ENCODE peak calls at places on chromosomes 7 and 10, in five cellular contexts. Y, C, G, E and A are unnamed samples.

GRCh38 chr7:33700001-33700899 is 205.1 kb upstream of the BMPER start:
- DNase-seq in Y (no peak), C (no peak), G (no peak), E (no peak), A (no peak)

GRCh38 chr10:115989621-115990020 is 283.4 kb downstream of the GFRA1 start:
- DNase-seq in Y (no peak), C (peak; percentile 25), G (no peak), E (no peak), A (no peak)

GRCh38 chr10:132300582-132300981 is 7.2 kb downstream of the STK32C start:
- DNase-seq in Y (no peak), C (no peak), G (peak; percentile 10), E (no peak), A (peak; percentile 38)

GRCh38 chr10:62047960-62048383 is 146.5 kb downstream of the ARID5B start:
- DNase-seq in Y (no peak), C (no peak), G (no peak), E (no peak), A (no peak)

GRCh38 chr7:44735403-44736165 is 13.1 kb upstream of the ZMIZ2 start:
- DNase-seq in Y (no peak), C (peak; percentile 85), G (no peak), E (no peak), A (no peak)

GRCh38 chr7:73577627-73578341 is 595 bp downstream of the TBL2 start:
- DNase-seq in Y (no peak), C (no peak), G (no peak), E (peak; percentile 43), A (peak; percentile 38)

GRCh38 chr7:44044315-44045225 is at the start of gene DBNL:
- DNase-seq in Y (peak; percentile 97), C (no peak), G (peak; percentile 95), E (peak; percentile 98), A (peak; percentile 99)

GRCh38 chr10:98138031-98138430 is 3.6 kb downstream of the R3HCC1L start:
- DNase-seq in Y (no peak), C (no peak), G (no peak), E (no peak), A (no peak)

GRCh38 chr7:40530292-40530691 is 395.5 kb downstream of the SUGCT start:
- DNase-seq in Y (no peak), C (no peak), G (no peak), E (no peak), A (no peak)

GRCh38 chr7:75993689-75994387 is 557 bp downstream of the TMEM120A start:
- DNase-seq in Y (peak; percentile 78), C (no peak), G (peak; percentile 81), E (peak; percentile 65), A (peak; percentile 94)

GRCh38 chr10:73159038-73159648 is 8.7 kb downstream of the ECD start:
- DNase-seq in Y (no peak), C (no peak), G (peak; percentile 65), E (no peak), A (peak; percentile 63)

GRCh38 chr7:7581531-7582179 is 15.0 kb downstream of the MIOS start:
- DNase-seq in Y (no peak), C (no peak), G (no peak), E (no peak), A (no peak)

GRCh38 chr10:12513003-12513365 is 163.6 kb downstream of the CAMK1D start:
- DNase-seq in Y (no peak), C (no peak), G (no peak), E (no peak), A (no peak)

GRCh38 chr10:101263146-101263837 is 34.0 kb upstream of the LBX1 start:
- DNase-seq in Y (no peak), C (no peak), G (no peak), E (no peak), A (no peak)

GRCh38 chr10:88946200-88946599 is 6.4 kb downstream of the ACTA2 start:
- DNase-seq in Y (no peak), C (no peak), G (no peak), E (no peak), A (no peak)

GRCh38 chr7:153087498-153087897 is 327.9 kb downstream of the ACTR3B start:
- DNase-seq in Y (no peak), C (no peak), G (no peak), E (no peak), A (no peak)

GRCh38 chr10:70320751-70321150 is 36.9 kb upstream of the NPFFR1 start:
- DNase-seq in Y (no peak), C (no peak), G (no peak), E (no peak), A (no peak)

GRCh38 chr10:74008212-74008731 is 10.4 kb downstream of the VCL start:
- DNase-seq in Y (no peak), C (no peak), G (no peak), E (no peak), A (no peak)

GRCh38 chr7:128671992-128672391 is at the start of gene GARIN1A:
- DNase-seq in Y (no peak), C (no peak), G (no peak), E (no peak), A (no peak)

GRCh38 chr7:1670894-1671875 is 1.1 kb downstream of the ELFN1 start:
- DNase-seq in Y (no peak), C (no peak), G (no peak), E (peak; percentile 34), A (peak; percentile 43)

GRCh38 chr7:103987455-103987854 is 2.0 kb downstream of the RELN start:
- DNase-seq in Y (no peak), C (no peak), G (no peak), E (no peak), A (no peak)

GRCh38 chr7:116434820-116435341 is 64.7 kb upstream of the CAV2 start:
- DNase-seq in Y (no peak), C (peak; percentile 59), G (no peak), E (no peak), A (no peak)

GRCh38 chr7:73426016-73426415 is 7.6 kb upstream of the FZD9 start:
- DNase-seq in Y (no peak), C (no peak), G (no peak), E (no peak), A (no peak)

GRCh38 chr7:47441796-47442744 is 139.8 kb downstream of the TNS3 start:
- DNase-seq in Y (no peak), C (no peak), G (no peak), E (no peak), A (no peak)

GRCh38 chr7:66697451-66698438 is 42.8 kb upstream of the RABGEF1 start:
- DNase-seq in Y (peak; percentile 35), C (no peak), G (peak; percentile 55), E (no peak), A (peak; percentile 86)

GRCh38 chr7:111756687-111757178 is 194.4 kb upstream of the IMMP2L start:
- DNase-seq in Y (peak; percentile 73), C (no peak), G (peak; percentile 63), E (peak; percentile 59), A (peak; percentile 80)

GRCh38 chr7:151459726-151460473 is 20.0 kb upstream of the CRYGN start:
- DNase-seq in Y (peak; percentile 77), C (no peak), G (peak; percentile 90), E (peak; percentile 72), A (peak; percentile 93)

GRCh38 chr10:14386202-14386593 is 55.5 kb upstream of the FRMD4A start:
- DNase-seq in Y (no peak), C (peak; percentile 73), G (no peak), E (no peak), A (peak; percentile 79)

GRCh38 chr10:100089241-100089640 is 7.6 kb upstream of the CPN1 start:
- DNase-seq in Y (no peak), C (no peak), G (no peak), E (no peak), A (no peak)

GRCh38 chr10:92880233-92880861 is 32.0 kb downstream of the EXOC6 start:
- DNase-seq in Y (no peak), C (no peak), G (no peak), E (no peak), A (no peak)

GRCh38 chr7:83837683-83838082 is 188.7 kb upstream of the SEMA3E start:
- DNase-seq in Y (no peak), C (no peak), G (no peak), E (no peak), A (no peak)

GRCh38 chr7:13161125-13161524 is 473.7 kb downstream of the ARL4A start:
- DNase-seq in Y (no peak), C (no peak), G (no peak), E (no peak), A (no peak)

DNA sequence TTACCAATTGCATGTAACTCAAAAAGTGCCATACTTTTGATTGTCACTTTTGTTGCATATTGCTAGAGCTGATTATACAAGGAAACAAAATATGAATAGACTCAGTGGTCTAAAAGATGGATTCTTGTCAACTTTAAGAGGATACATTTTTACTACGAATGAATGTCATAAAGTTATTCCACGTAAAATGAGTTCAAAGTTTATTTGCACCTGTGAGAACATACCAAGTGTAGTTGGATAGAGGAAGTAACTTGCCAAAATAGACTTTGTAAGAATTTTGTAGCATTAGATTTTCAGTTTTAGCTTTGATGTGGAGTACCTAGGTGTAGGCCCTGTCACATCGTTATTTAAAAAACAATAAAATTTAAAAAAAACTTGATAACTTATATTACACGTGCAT is 106.2 kb downstream of the PHF14 start:
- DNase-seq in Y (no peak), C (no peak), G (no peak), E (no peak), A (no peak)
- H3K4me1 ChIP-seq in Y (no peaks in the 10 kb centered on the region), C (peaks cover 7% of the 10 kb centered on the region), G (no peaks in the 10 kb centered on the region), E (no peaks in the 10 kb centered on the region), A (no peaks in the 10 kb centered on the region)

GRCh38 chr7:142454862-142455261 is 197.0 kb upstream of the PRSS58 start:
- DNase-seq in Y (no peak), C (no peak), G (no peak), E (no peak), A (no peak)
- H3K27ac ChIP-seq in Y (no peak overlapping the region), C (no peak overlapping the region), G (no peak overlapping the region), E (no peak overlapping the region), A (no peak overlapping the region)

GRCh38 chr10:26733750-26734568 is 36.5 kb downstream of the PDSS1 start:
- DNase-seq in Y (no peak), C (no peak), G (no peak), E (no peak), A (no peak)
- H3K4me1 ChIP-seq in Y (no peaks in the 10 kb centered on the region), C (no peaks in the 10 kb centered on the region), G (no peaks in the 10 kb centered on the region), E (no peaks in the 10 kb centered on the region), A (no peaks in the 10 kb centered on the region)

DNA sequence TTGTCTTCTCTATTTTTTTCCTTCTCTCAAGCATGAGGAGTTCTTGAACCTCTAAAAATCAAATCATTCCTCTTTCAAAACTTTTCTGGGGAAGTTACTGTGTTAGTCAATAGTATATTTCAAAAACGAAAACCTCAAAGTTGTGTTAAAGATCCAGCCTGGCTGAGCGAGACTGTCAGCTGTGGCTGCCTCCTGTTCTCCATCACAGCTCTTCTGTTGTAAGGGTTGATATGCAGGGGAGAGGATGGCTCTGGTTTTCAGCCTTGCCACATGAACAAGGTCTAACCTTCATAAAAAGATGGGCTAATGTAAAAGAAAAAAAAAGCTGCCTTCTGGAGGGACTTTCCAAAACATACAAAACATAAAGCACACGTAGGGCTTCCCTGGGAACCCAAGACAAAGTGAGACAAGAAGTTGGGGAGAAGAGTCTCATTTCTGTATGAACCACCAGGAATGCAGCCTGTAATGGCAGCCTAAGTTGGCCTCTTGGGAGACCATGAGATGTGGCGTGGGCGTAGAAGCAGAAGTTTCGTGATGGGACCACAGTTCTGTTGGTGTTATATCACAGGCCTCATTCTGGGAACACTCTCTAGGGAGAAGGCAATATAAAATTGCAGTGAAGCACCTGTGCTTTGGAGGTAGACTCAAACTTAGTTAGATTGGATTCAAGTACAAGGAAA is 77.9 kb upstream of the FHIP2A start:
- DNase-seq in Y (no peak), C (no peak), G (no peak), E (no peak), A (no peak)
- H3K27ac ChIP-seq in Y (peak overlapping the region; percentile 71), C (no peak overlapping the region), G (no peak overlapping the region), E (no peak overlapping the region), A (no peak overlapping the region)

GRCh38 chr10:77888356-77888703 is 38.2 kb downstream of the DLG5 start:
- DNase-seq in Y (no peak), C (no peak), G (no peak), E (no peak), A (no peak)
- H3K4me1 ChIP-seq in Y (peaks cover 46% of the 10 kb centered on the region), C (peaks cover 43% of the 10 kb centered on the region), G (peaks cover 44% of the 10 kb centered on the region), E (peaks cover 31% of the 10 kb centered on the region), A (peaks cover 3% of the 10 kb centered on the region)